ENCODE peak calls at places on chromosomes 13 and 19, in five cellular contexts. C is tibial nerve; R is CD4-positive, alpha-beta memory T cell; X is body of pancreas; B is hepatocyte. N is an unnamed sample. For H3K4me1, the result is how much of the 10 kb centered on the place peaks cover.

GRCh38 chr13:107867701-107868661 is 347.4 kb downstream of the LIG4 start:
- DNase-seq in C (no peak), R (no peak), X (peak), B (peak), N (peak)

GRCh38 chr19:33054623-33055022 is 10.1 kb downstream of the RHPN2 start:
- DNase-seq in C (no peak), R (no peak), X (peak), B (peak), N (no peak)

GRCh38 chr19:46181386-46181774 is 33.3 kb downstream of the IGFL2 start:
- DNase-seq in C (no peak), R (no peak), X (no peak), B (no peak), N (no peak)

GRCh38 chr13:40251343-40252032 is 415.0 kb downstream of the FOXO1 start:
- DNase-seq in C (no peak), R (no peak), X (no peak), B (no peak), N (no peak)

GRCh38 chr13:98961204-98962105 is 16.4 kb downstream of the DOCK9 start:
- DNase-seq in C (no peak), R (no peak), X (no peak), B (no peak), N (no peak)

GRCh38 chr13:98143601-98144500 is 957 bp downstream of the FARP1 start:
- DNase-seq in C (peak), R (no peak), X (peak), B (peak), N (peak)

GRCh38 chr13:22801402-22802003 is 379.3 kb upstream of the SGCG start:
- DNase-seq in C (no peak), R (no peak), X (no peak), B (peak), N (no peak)

GRCh38 chr13:95191821-95192220 is 109.4 kb downstream of the ABCC4 start:
- DNase-seq in C (peak), R (peak), X (peak), B (peak), N (peak)

GRCh38 chr13:25687622-25688225 is 315.9 kb downstream of the ATP8A2 start:
- DNase-seq in C (no peak), R (no peak), X (no peak), B (no peak), N (no peak)

GRCh38 chr19:38152461-38153379 is 71.3 kb downstream of the DPF1 start:
- DNase-seq in C (no peak), R (no peak), X (no peak), B (no peak), N (no peak)

GRCh38 chr19:15315101-15315500 is 17.2 kb downstream of the BRD4 start:
- DNase-seq in C (no peak), R (no peak), X (no peak), B (no peak), N (no peak)

GRCh38 chr13:38563739-38564138 is 123.1 kb upstream of the FREM2 start:
- DNase-seq in C (no peak), R (no peak), X (no peak), B (no peak), N (no peak)

GRCh38 chr19:20273376-20273775 is 106.4 kb downstream of the ZNF486 start:
- DNase-seq in C (no peak), R (no peak), X (no peak), B (no peak), N (no peak)

GRCh38 chr19:20278342-20278741 is 111.3 kb downstream of the ZNF486 start:
- DNase-seq in C (no peak), R (no peak), X (no peak), B (peak), N (no peak)

GRCh38 chr19:20279516-20279915 is 112.5 kb downstream of the ZNF486 start:
- DNase-seq in C (no peak), R (no peak), X (no peak), B (no peak), N (no peak)

GRCh38 chr19:20273951-20274578 is 107.1 kb downstream of the ZNF486 start:
- DNase-seq in C (no peak), R (no peak), X (no peak), B (no peak), N (no peak)

DNA sequence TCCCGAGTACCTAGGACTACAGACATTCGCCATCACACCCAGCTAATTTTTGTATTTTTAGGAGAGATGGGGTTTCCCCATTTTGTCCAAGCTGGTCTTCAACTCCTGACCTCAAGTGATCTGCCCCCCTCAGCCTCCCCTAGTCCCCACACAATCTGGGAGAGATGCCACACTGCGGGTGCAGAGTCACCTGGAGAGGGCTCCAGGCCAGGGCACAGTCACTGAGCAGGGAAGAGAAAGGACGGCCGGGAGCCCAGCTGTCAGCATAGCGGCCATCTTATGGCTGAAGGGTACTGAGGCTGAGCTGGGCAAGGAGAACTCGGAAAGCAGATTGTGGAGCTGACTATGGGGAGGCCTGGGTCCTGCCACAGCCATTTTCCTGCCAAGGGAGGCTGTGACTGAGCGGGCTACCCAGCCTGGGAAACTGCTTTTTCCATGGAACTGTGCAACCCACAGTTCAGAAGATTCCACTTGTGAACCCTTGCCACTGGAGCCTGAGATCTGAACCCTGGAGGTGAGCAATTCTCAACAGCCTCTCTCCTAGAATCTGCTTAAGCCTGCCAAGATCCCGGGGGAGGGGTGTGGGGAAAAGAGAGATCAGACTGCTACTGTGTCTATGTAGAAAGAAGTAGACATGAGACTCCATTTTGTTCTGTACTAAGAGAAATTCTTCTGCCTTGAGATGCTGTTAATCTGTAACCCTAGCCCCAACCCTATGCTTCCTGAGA is 109.2 kb downstream of the ZNF486 start:
- DNase-seq in C (no peak), R (no peak), X (no peak), B (no peak), N (no peak)
- H3K27ac ChIP-seq in C (no peak), R (no peak), X (no peak), B (peak), N (no peak)

GRCh38 chr19:50204081-50204428 is 633 bp downstream of the MYH14 start:
- DNase-seq in C (no peak), R (no peak), X (no peak), B (no peak), N (no peak)
- H3K4me3 ChIP-seq in C (peak), R (no peak), X (peak), B (peak), N (peak)

GRCh38 chr19:13165091-13165997 is 15.1 kb downstream of the IER2 start:
- DNase-seq in C (no peak), R (no peak), X (no peak), B (peak), N (no peak)

GRCh38 chr19:13173129-13173737 is 23.0 kb downstream of the IER2 start:
- DNase-seq in C (no peak), R (no peak), X (no peak), B (no peak), N (no peak)

GRCh38 chr19:13172335-13173128 is 22.3 kb downstream of the IER2 start:
- DNase-seq in C (peak), R (peak), X (peak), B (peak), N (peak)

GRCh38 chr19:13171146-13171545 is 20.9 kb downstream of the IER2 start:
- DNase-seq in C (no peak), R (no peak), X (no peak), B (no peak), N (no peak)

GRCh38 chr19:13169769-13170168 is 19.6 kb downstream of the IER2 start:
- DNase-seq in C (no peak), R (no peak), X (peak), B (peak), N (peak)
- H3K4me1 ChIP-seq in C (under half), R (half or more), X (under half), B (under half), N (under half)

GRCh38 chr19:3492919-3493318 is 7.6 kb downstream of the DOHH start:
- DNase-seq in C (no peak), R (no peak), X (no peak), B (no peak), N (peak)

GRCh38 chr19:3494051-3494450 is 6.4 kb downstream of the DOHH start:
- DNase-seq in C (no peak), R (peak), X (no peak), B (no peak), N (peak)

GRCh38 chr19:3492131-3492839 is 8.2 kb downstream of the DOHH start:
- DNase-seq in C (no peak), R (no peak), X (no peak), B (no peak), N (no peak)

GRCh38 chr19:3494559-3494958 is 5.9 kb downstream of the DOHH start:
- DNase-seq in C (no peak), R (peak), X (no peak), B (no peak), N (no peak)

GRCh38 chr19:3493651-3494050 is 6.8 kb downstream of the DOHH start:
- DNase-seq in C (no peak), R (no peak), X (no peak), B (no peak), N (no peak)
- H3K27ac ChIP-seq in C (no peak), R (no peak), X (no peak), B (no peak), N (no peak)

DNA sequence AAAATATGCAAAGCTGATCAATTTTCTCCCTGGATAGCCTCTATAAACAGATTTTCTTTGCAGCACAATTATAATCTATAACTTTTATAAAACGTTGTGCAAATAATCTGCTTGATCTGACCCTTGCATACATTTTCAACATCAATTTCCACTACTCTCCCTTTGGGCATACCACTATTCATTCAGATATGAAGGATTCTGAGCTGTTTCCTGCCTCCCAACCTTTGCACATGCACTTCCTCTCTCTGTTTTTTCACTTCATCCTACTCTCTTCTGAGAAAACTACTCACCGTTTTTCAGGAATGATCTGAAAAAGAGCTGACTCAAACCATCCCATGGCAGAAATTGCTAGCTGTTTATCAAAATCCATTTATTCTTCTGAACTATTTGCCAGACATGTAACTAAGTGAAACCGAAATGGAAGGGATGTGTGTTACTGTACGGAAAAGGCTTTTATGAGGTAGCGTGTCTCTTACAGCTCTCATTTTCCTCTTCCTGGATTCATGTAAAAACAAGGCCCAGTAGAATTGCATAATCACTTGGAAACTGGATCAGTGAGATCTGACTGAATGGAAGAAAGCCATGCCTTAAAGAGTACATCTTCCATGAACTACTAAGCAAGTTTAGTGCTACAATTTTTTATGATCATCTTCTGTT is 1447.3 kb upstream of the MIR17HG start:
- DNase-seq in C (no peak), R (no peak), X (no peak), B (no peak), N (no peak)
- H3K4me3 ChIP-seq in C (no peak), R (no peak), X (no peak), B (no peak), N (no peak)

DNA sequence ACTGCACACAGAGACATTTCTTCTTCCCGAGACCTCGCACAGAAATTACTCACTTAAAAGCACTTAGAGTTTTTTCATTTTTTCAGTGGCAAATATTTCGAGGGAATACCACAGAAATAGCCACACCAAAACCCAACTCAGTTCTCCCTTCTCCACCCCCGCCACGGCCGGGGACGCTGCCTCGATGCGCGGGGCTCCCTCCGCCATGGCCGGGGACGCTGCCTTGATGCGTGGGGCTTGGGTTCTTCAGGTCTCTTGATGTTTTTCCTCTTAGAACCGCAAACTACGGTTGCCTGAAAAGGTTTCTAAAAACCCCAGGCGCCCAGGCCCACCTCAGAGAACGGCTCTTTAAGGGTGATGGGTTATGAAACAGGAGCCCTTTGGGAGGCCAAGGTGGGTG is 71.4 kb downstream of the RASA3 start:
- DNase-seq in C (no peak), R (no peak), X (no peak), B (no peak), N (peak)
- H3K4me1 ChIP-seq in C (under half), R (under half), X (under half), B (under half), N (under half)

GRCh38 chr19:1076951-1077350 is 10.0 kb downstream of the ARHGAP45 start:
- DNase-seq in C (no peak), R (peak), X (peak), B (no peak), N (peak)
- H3K27ac ChIP-seq in C (no peak), R (peak), X (no peak), B (no peak), N (no peak)

DNA sequence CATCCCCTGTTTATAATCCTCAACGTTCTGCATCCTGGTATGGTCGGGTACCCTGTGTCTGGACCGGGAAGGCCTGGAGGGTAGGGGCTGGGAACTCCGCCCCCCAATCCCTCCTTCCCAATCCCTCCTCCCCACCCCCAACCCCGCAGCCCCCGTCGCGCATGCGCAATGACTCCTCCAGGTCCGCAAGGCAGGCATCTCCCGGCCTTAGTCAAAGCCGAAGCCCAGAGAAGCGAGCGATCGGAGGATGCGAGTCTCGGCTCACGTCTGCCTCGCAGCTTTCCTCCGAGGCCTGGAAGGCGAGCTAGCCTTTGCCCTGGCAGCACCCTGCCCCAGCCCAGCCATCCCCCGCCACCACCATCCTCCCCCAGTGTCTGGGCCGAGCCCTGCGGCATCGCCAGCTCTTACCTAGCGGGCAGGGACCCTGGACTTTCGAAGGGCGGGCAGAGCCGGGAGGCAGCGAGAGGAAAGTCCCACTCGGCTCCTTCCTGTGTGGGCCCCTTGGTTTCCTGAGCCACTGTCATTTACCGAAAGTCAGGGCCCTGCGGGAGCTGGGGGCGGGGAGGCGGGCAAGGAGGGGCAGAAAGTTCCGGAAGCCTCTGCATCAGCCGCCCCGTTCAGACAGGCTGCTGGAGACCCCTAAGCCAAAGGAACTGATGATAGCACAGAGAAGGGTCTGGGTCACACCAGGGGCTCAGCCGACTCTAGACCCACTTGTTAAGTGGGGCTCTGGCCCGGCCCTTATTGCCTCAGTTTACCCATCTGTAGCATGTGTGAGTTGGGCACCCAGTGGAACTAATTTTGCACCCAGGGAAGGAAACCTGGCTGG is at the start of gene JAK3:
- DNase-seq in C (no peak), R (peak), X (peak), B (peak), N (peak)
- H3K4me3 ChIP-seq in C (peak), R (peak), X (no peak), B (no peak), N (peak)